ENCODE peak calls at places on chromosomes 13 and 19, in six cellular contexts. One of them, this sample, is unnamed.

GRCh38 chr13:94056362-94056990 is 423.0 kb downstream of the DCT start:
- DNase-seq in stimulated activated CD4-positive, alpha-beta T cell treated with anti-CD3 and anti-CD28 coated beads, Interleukin-15, amount 100 ng/mL, for 1 hour: no peak
- DNase-seq in T-cell: no peak
- DNase-seq in T-helper 1 cell: no peak
- DNase-seq in stimulated activated CD8-positive, alpha-beta memory T cell treated with anti-CD3 and anti-CD28 coated beads, Interleukin-7, amount 100 ng/mL, for 1 hour: no peak
- DNase-seq in naive thymus-derived CD8-positive, alpha-beta T cell: no peak
- DNase-seq in this sample: no peak

GRCh38 chr19:35109395-35110112 is 6.1 kb upstream of the FXYD3 start:
- DNase-seq in T-cell: no peak
- DNase-seq in naive thymus-derived CD8-positive, alpha-beta T cell: no peak
- DNase-seq in stimulated activated CD4-positive, alpha-beta T cell treated with anti-CD3 and anti-CD28 coated beads, Interleukin-15, amount 100 ng/mL, for 1 hour: no peak
- DNase-seq in stimulated activated CD8-positive, alpha-beta memory T cell treated with anti-CD3 and anti-CD28 coated beads, Interleukin-7, amount 100 ng/mL, for 1 hour: no peak
- DNase-seq in T-helper 1 cell: no peak
- DNase-seq in this sample: no peak

GRCh38 chr19:33700408-33700757 is 78.6 kb downstream of the CHST8 start:
- DNase-seq in stimulated activated CD4-positive, alpha-beta T cell treated with anti-CD3 and anti-CD28 coated beads, Interleukin-15, amount 100 ng/mL, for 1 hour: no peak
- DNase-seq in stimulated activated CD8-positive, alpha-beta memory T cell treated with anti-CD3 and anti-CD28 coated beads, Interleukin-7, amount 100 ng/mL, for 1 hour: no peak
- DNase-seq in T-helper 1 cell: no peak
- DNase-seq in T-cell: no peak
- DNase-seq in naive thymus-derived CD8-positive, alpha-beta T cell: no peak
- DNase-seq in this sample: no peak

GRCh38 chr19:57633832-57634131 is 814 bp downstream of the ZNF211 start:
- DNase-seq in T-helper 1 cell: no peak
- DNase-seq in T-cell: no peak
- DNase-seq in stimulated activated CD8-positive, alpha-beta memory T cell treated with anti-CD3 and anti-CD28 coated beads, Interleukin-7, amount 100 ng/mL, for 1 hour: no peak
- DNase-seq in stimulated activated CD4-positive, alpha-beta T cell treated with anti-CD3 and anti-CD28 coated beads, Interleukin-15, amount 100 ng/mL, for 1 hour: no peak
- DNase-seq in naive thymus-derived CD8-positive, alpha-beta T cell: no peak
- DNase-seq in this sample: no peak

GRCh38 chr19:9054768-9055167 is 32.1 kb upstream of the OR1M1 start:
- DNase-seq in stimulated activated CD4-positive, alpha-beta T cell treated with anti-CD3 and anti-CD28 coated beads, Interleukin-15, amount 100 ng/mL, for 1 hour: no peak
- DNase-seq in T-helper 1 cell: no peak
- DNase-seq in T-cell: no peak
- DNase-seq in naive thymus-derived CD8-positive, alpha-beta T cell: no peak
- DNase-seq in stimulated activated CD8-positive, alpha-beta memory T cell treated with anti-CD3 and anti-CD28 coated beads, Interleukin-7, amount 100 ng/mL, for 1 hour: no peak
- DNase-seq in this sample: no peak

GRCh38 chr19:12867120-12868099 is 13.8 kb downstream of the DNASE2 start:
- DNase-seq in T-helper 1 cell: peak; percentile 52
- DNase-seq in naive thymus-derived CD8-positive, alpha-beta T cell: peak; percentile 73
- DNase-seq in T-cell: peak; percentile 51
- DNase-seq in stimulated activated CD4-positive, alpha-beta T cell treated with anti-CD3 and anti-CD28 coated beads, Interleukin-15, amount 100 ng/mL, for 1 hour: peak; percentile 65
- DNase-seq in stimulated activated CD8-positive, alpha-beta memory T cell treated with anti-CD3 and anti-CD28 coated beads, Interleukin-7, amount 100 ng/mL, for 1 hour: peak; percentile 54
- DNase-seq in this sample: peak; percentile 45

GRCh38 chr13:109684836-109685602 is 101.4 kb downstream of the IRS2 start:
- DNase-seq in stimulated activated CD8-positive, alpha-beta memory T cell treated with anti-CD3 and anti-CD28 coated beads, Interleukin-7, amount 100 ng/mL, for 1 hour: no peak
- DNase-seq in T-cell: no peak
- DNase-seq in naive thymus-derived CD8-positive, alpha-beta T cell: no peak
- DNase-seq in stimulated activated CD4-positive, alpha-beta T cell treated with anti-CD3 and anti-CD28 coated beads, Interleukin-15, amount 100 ng/mL, for 1 hour: no peak
- DNase-seq in T-helper 1 cell: no peak
- DNase-seq in this sample: peak; percentile 85

GRCh38 chr13:98842074-98842473 is 89.6 kb upstream of the SLC15A1 start:
- DNase-seq in naive thymus-derived CD8-positive, alpha-beta T cell: no peak
- DNase-seq in stimulated activated CD4-positive, alpha-beta T cell treated with anti-CD3 and anti-CD28 coated beads, Interleukin-15, amount 100 ng/mL, for 1 hour: no peak
- DNase-seq in T-helper 1 cell: no peak
- DNase-seq in T-cell: no peak
- DNase-seq in stimulated activated CD8-positive, alpha-beta memory T cell treated with anti-CD3 and anti-CD28 coated beads, Interleukin-7, amount 100 ng/mL, for 1 hour: no peak
- DNase-seq in this sample: no peak

GRCh38 chr19:48239582-48240141 is 16.1 kb downstream of the CARD8 start:
- DNase-seq in naive thymus-derived CD8-positive, alpha-beta T cell: no peak
- DNase-seq in stimulated activated CD4-positive, alpha-beta T cell treated with anti-CD3 and anti-CD28 coated beads, Interleukin-15, amount 100 ng/mL, for 1 hour: no peak
- DNase-seq in T-cell: no peak
- DNase-seq in T-helper 1 cell: no peak
- DNase-seq in stimulated activated CD8-positive, alpha-beta memory T cell treated with anti-CD3 and anti-CD28 coated beads, Interleukin-7, amount 100 ng/mL, for 1 hour: no peak
- DNase-seq in this sample: peak; percentile 30

GRCh38 chr19:51783373-51783772 is 11.6 kb upstream of the FPR3 start:
- DNase-seq in T-helper 1 cell: no peak
- DNase-seq in T-cell: no peak
- DNase-seq in stimulated activated CD4-positive, alpha-beta T cell treated with anti-CD3 and anti-CD28 coated beads, Interleukin-15, amount 100 ng/mL, for 1 hour: no peak
- DNase-seq in stimulated activated CD8-positive, alpha-beta memory T cell treated with anti-CD3 and anti-CD28 coated beads, Interleukin-7, amount 100 ng/mL, for 1 hour: no peak
- DNase-seq in naive thymus-derived CD8-positive, alpha-beta T cell: no peak
- DNase-seq in this sample: peak; percentile 38

GRCh38 chr19:35756373-35757230 is at the start of gene HSPB6:
- DNase-seq in stimulated activated CD8-positive, alpha-beta memory T cell treated with anti-CD3 and anti-CD28 coated beads, Interleukin-7, amount 100 ng/mL, for 1 hour: no peak
- DNase-seq in T-helper 1 cell: no peak
- DNase-seq in T-cell: no peak
- DNase-seq in naive thymus-derived CD8-positive, alpha-beta T cell: no peak
- DNase-seq in stimulated activated CD4-positive, alpha-beta T cell treated with anti-CD3 and anti-CD28 coated beads, Interleukin-15, amount 100 ng/mL, for 1 hour: no peak
- DNase-seq in this sample: peak; percentile 84

GRCh38 chr13:113534236-113534860 is 43.8 kb upstream of the DCUN1D2 start:
- DNase-seq in naive thymus-derived CD8-positive, alpha-beta T cell: no peak
- DNase-seq in stimulated activated CD8-positive, alpha-beta memory T cell treated with anti-CD3 and anti-CD28 coated beads, Interleukin-7, amount 100 ng/mL, for 1 hour: no peak
- DNase-seq in T-cell: no peak
- DNase-seq in T-helper 1 cell: no peak
- DNase-seq in stimulated activated CD4-positive, alpha-beta T cell treated with anti-CD3 and anti-CD28 coated beads, Interleukin-15, amount 100 ng/mL, for 1 hour: no peak
- DNase-seq in this sample: no peak

GRCh38 chr13:46010148-46010547 is 42.4 kb downstream of the ZC3H13 start:
- DNase-seq in naive thymus-derived CD8-positive, alpha-beta T cell: no peak
- DNase-seq in T-cell: no peak
- DNase-seq in T-helper 1 cell: no peak
- DNase-seq in stimulated activated CD4-positive, alpha-beta T cell treated with anti-CD3 and anti-CD28 coated beads, Interleukin-15, amount 100 ng/mL, for 1 hour: no peak
- DNase-seq in stimulated activated CD8-positive, alpha-beta memory T cell treated with anti-CD3 and anti-CD28 coated beads, Interleukin-7, amount 100 ng/mL, for 1 hour: no peak
- DNase-seq in this sample: peak; percentile 17

GRCh38 chr19:32318884-32319520 is 26.4 kb upstream of the ZNF507 start:
- DNase-seq in naive thymus-derived CD8-positive, alpha-beta T cell: no peak
- DNase-seq in stimulated activated CD4-positive, alpha-beta T cell treated with anti-CD3 and anti-CD28 coated beads, Interleukin-15, amount 100 ng/mL, for 1 hour: no peak
- DNase-seq in T-cell: no peak
- DNase-seq in stimulated activated CD8-positive, alpha-beta memory T cell treated with anti-CD3 and anti-CD28 coated beads, Interleukin-7, amount 100 ng/mL, for 1 hour: no peak
- DNase-seq in T-helper 1 cell: no peak
- DNase-seq in this sample: no peak

GRCh38 chr13:36887758-36888521 is 32.1 kb downstream of the SMAD9 start:
- DNase-seq in naive thymus-derived CD8-positive, alpha-beta T cell: no peak
- DNase-seq in T-cell: no peak
- DNase-seq in T-helper 1 cell: no peak
- DNase-seq in stimulated activated CD4-positive, alpha-beta T cell treated with anti-CD3 and anti-CD28 coated beads, Interleukin-15, amount 100 ng/mL, for 1 hour: no peak
- DNase-seq in stimulated activated CD8-positive, alpha-beta memory T cell treated with anti-CD3 and anti-CD28 coated beads, Interleukin-7, amount 100 ng/mL, for 1 hour: no peak
- DNase-seq in this sample: no peak

GRCh38 chr19:50465986-50466771 is 10.1 kb upstream of the EMC10 start:
- DNase-seq in naive thymus-derived CD8-positive, alpha-beta T cell: no peak
- DNase-seq in T-helper 1 cell: no peak
- DNase-seq in T-cell: no peak
- DNase-seq in stimulated activated CD4-positive, alpha-beta T cell treated with anti-CD3 and anti-CD28 coated beads, Interleukin-15, amount 100 ng/mL, for 1 hour: no peak
- DNase-seq in stimulated activated CD8-positive, alpha-beta memory T cell treated with anti-CD3 and anti-CD28 coated beads, Interleukin-7, amount 100 ng/mL, for 1 hour: no peak
- DNase-seq in this sample: no peak

GRCh38 chr19:32010071-32010470 is 335.3 kb upstream of the ZNF507 start:
- DNase-seq in stimulated activated CD4-positive, alpha-beta T cell treated with anti-CD3 and anti-CD28 coated beads, Interleukin-15, amount 100 ng/mL, for 1 hour: no peak
- DNase-seq in stimulated activated CD8-positive, alpha-beta memory T cell treated with anti-CD3 and anti-CD28 coated beads, Interleukin-7, amount 100 ng/mL, for 1 hour: no peak
- DNase-seq in T-helper 1 cell: no peak
- DNase-seq in naive thymus-derived CD8-positive, alpha-beta T cell: no peak
- DNase-seq in T-cell: no peak
- DNase-seq in this sample: no peak

GRCh38 chr13:22883961-22884360 is 296.8 kb upstream of the SGCG start:
- DNase-seq in stimulated activated CD4-positive, alpha-beta T cell treated with anti-CD3 and anti-CD28 coated beads, Interleukin-15, amount 100 ng/mL, for 1 hour: no peak
- DNase-seq in naive thymus-derived CD8-positive, alpha-beta T cell: no peak
- DNase-seq in T-cell: no peak
- DNase-seq in T-helper 1 cell: no peak
- DNase-seq in stimulated activated CD8-positive, alpha-beta memory T cell treated with anti-CD3 and anti-CD28 coated beads, Interleukin-7, amount 100 ng/mL, for 1 hour: no peak
- DNase-seq in this sample: no peak

GRCh38 chr13:110841846-110842245 is 73.0 kb downstream of the ANKRD10 start:
- DNase-seq in stimulated activated CD8-positive, alpha-beta memory T cell treated with anti-CD3 and anti-CD28 coated beads, Interleukin-7, amount 100 ng/mL, for 1 hour: no peak
- DNase-seq in naive thymus-derived CD8-positive, alpha-beta T cell: no peak
- DNase-seq in T-helper 1 cell: no peak
- DNase-seq in stimulated activated CD4-positive, alpha-beta T cell treated with anti-CD3 and anti-CD28 coated beads, Interleukin-15, amount 100 ng/mL, for 1 hour: no peak
- DNase-seq in T-cell: no peak
- DNase-seq in this sample: peak; percentile 4

GRCh38 chr19:6047741-6048231 is 62.5 kb downstream of the RFX2 start:
- DNase-seq in stimulated activated CD8-positive, alpha-beta memory T cell treated with anti-CD3 and anti-CD28 coated beads, Interleukin-7, amount 100 ng/mL, for 1 hour: no peak
- DNase-seq in T-cell: no peak
- DNase-seq in T-helper 1 cell: no peak
- DNase-seq in stimulated activated CD4-positive, alpha-beta T cell treated with anti-CD3 and anti-CD28 coated beads, Interleukin-15, amount 100 ng/mL, for 1 hour: no peak
- DNase-seq in naive thymus-derived CD8-positive, alpha-beta T cell: no peak
- DNase-seq in this sample: peak; percentile 46

GRCh38 chr19:36973844-36974195 is 57.7 kb downstream of the ZNF568 start:
- DNase-seq in stimulated activated CD4-positive, alpha-beta T cell treated with anti-CD3 and anti-CD28 coated beads, Interleukin-15, amount 100 ng/mL, for 1 hour: no peak
- DNase-seq in T-helper 1 cell: no peak
- DNase-seq in naive thymus-derived CD8-positive, alpha-beta T cell: no peak
- DNase-seq in stimulated activated CD8-positive, alpha-beta memory T cell treated with anti-CD3 and anti-CD28 coated beads, Interleukin-7, amount 100 ng/mL, for 1 hour: no peak
- DNase-seq in T-cell: no peak
- DNase-seq in this sample: no peak

GRCh38 chr13:37492741-37493514 is 105.6 kb downstream of the POSTN start:
- DNase-seq in T-cell: no peak
- DNase-seq in T-helper 1 cell: no peak
- DNase-seq in stimulated activated CD4-positive, alpha-beta T cell treated with anti-CD3 and anti-CD28 coated beads, Interleukin-15, amount 100 ng/mL, for 1 hour: no peak
- DNase-seq in naive thymus-derived CD8-positive, alpha-beta T cell: no peak
- DNase-seq in stimulated activated CD8-positive, alpha-beta memory T cell treated with anti-CD3 and anti-CD28 coated beads, Interleukin-7, amount 100 ng/mL, for 1 hour: no peak
- DNase-seq in this sample: peak; percentile 69

GRCh38 chr13:41006296-41006695 is 12.8 kb downstream of the ELF1 start:
- DNase-seq in stimulated activated CD4-positive, alpha-beta T cell treated with anti-CD3 and anti-CD28 coated beads, Interleukin-15, amount 100 ng/mL, for 1 hour: no peak
- DNase-seq in T-helper 1 cell: no peak
- DNase-seq in stimulated activated CD8-positive, alpha-beta memory T cell treated with anti-CD3 and anti-CD28 coated beads, Interleukin-7, amount 100 ng/mL, for 1 hour: no peak
- DNase-seq in naive thymus-derived CD8-positive, alpha-beta T cell: no peak
- DNase-seq in T-cell: no peak
- DNase-seq in this sample: no peak

GRCh38 chr19:15222738-15223648 is 9.3 kb downstream of the EPHX3 start:
- DNase-seq in T-helper 1 cell: peak; percentile 47
- DNase-seq in stimulated activated CD8-positive, alpha-beta memory T cell treated with anti-CD3 and anti-CD28 coated beads, Interleukin-7, amount 100 ng/mL, for 1 hour: peak; percentile 43
- DNase-seq in naive thymus-derived CD8-positive, alpha-beta T cell: peak; percentile 69
- DNase-seq in T-cell: peak; percentile 74
- DNase-seq in stimulated activated CD4-positive, alpha-beta T cell treated with anti-CD3 and anti-CD28 coated beads, Interleukin-15, amount 100 ng/mL, for 1 hour: peak; percentile 56
- DNase-seq in this sample: peak; percentile 93

GRCh38 chr19:48654299-48655059 is 8.5 kb upstream of the CA11 start:
- DNase-seq in T-cell: no peak
- DNase-seq in stimulated activated CD4-positive, alpha-beta T cell treated with anti-CD3 and anti-CD28 coated beads, Interleukin-15, amount 100 ng/mL, for 1 hour: no peak
- DNase-seq in T-helper 1 cell: no peak
- DNase-seq in stimulated activated CD8-positive, alpha-beta memory T cell treated with anti-CD3 and anti-CD28 coated beads, Interleukin-7, amount 100 ng/mL, for 1 hour: no peak
- DNase-seq in naive thymus-derived CD8-positive, alpha-beta T cell: no peak
- DNase-seq in this sample: no peak

GRCh38 chr19:56837892-56838679 is 2.4 kb downstream of the PEG3 start:
- DNase-seq in naive thymus-derived CD8-positive, alpha-beta T cell: no peak
- DNase-seq in stimulated activated CD8-positive, alpha-beta memory T cell treated with anti-CD3 and anti-CD28 coated beads, Interleukin-7, amount 100 ng/mL, for 1 hour: no peak
- DNase-seq in T-cell: no peak
- DNase-seq in stimulated activated CD4-positive, alpha-beta T cell treated with anti-CD3 and anti-CD28 coated beads, Interleukin-15, amount 100 ng/mL, for 1 hour: no peak
- DNase-seq in T-helper 1 cell: no peak
- DNase-seq in this sample: peak; percentile 39

GRCh38 chr19:19652482-19653295 is 9.2 kb upstream of the GMIP start:
- DNase-seq in naive thymus-derived CD8-positive, alpha-beta T cell: no peak
- DNase-seq in stimulated activated CD8-positive, alpha-beta memory T cell treated with anti-CD3 and anti-CD28 coated beads, Interleukin-7, amount 100 ng/mL, for 1 hour: no peak
- DNase-seq in stimulated activated CD4-positive, alpha-beta T cell treated with anti-CD3 and anti-CD28 coated beads, Interleukin-15, amount 100 ng/mL, for 1 hour: no peak
- DNase-seq in T-cell: no peak
- DNase-seq in T-helper 1 cell: no peak
- DNase-seq in this sample: peak; percentile 44

GRCh38 chr13:44493213-44493812 is 82.8 kb downstream of the TSC22D1 start:
- DNase-seq in T-cell: no peak
- DNase-seq in stimulated activated CD8-positive, alpha-beta memory T cell treated with anti-CD3 and anti-CD28 coated beads, Interleukin-7, amount 100 ng/mL, for 1 hour: no peak
- DNase-seq in stimulated activated CD4-positive, alpha-beta T cell treated with anti-CD3 and anti-CD28 coated beads, Interleukin-15, amount 100 ng/mL, for 1 hour: no peak
- DNase-seq in naive thymus-derived CD8-positive, alpha-beta T cell: no peak
- DNase-seq in T-helper 1 cell: no peak
- DNase-seq in this sample: no peak

GRCh38 chr13:27744861-27745260 is 47.4 kb upstream of the GSX1 start:
- DNase-seq in T-helper 1 cell: no peak
- DNase-seq in T-cell: no peak
- DNase-seq in naive thymus-derived CD8-positive, alpha-beta T cell: no peak
- DNase-seq in stimulated activated CD4-positive, alpha-beta T cell treated with anti-CD3 and anti-CD28 coated beads, Interleukin-15, amount 100 ng/mL, for 1 hour: no peak
- DNase-seq in stimulated activated CD8-positive, alpha-beta memory T cell treated with anti-CD3 and anti-CD28 coated beads, Interleukin-7, amount 100 ng/mL, for 1 hour: no peak
- DNase-seq in this sample: no peak

GRCh38 chr13:61880576-61881283 is 465.1 kb upstream of the PCDH20 start:
- DNase-seq in naive thymus-derived CD8-positive, alpha-beta T cell: no peak
- DNase-seq in T-helper 1 cell: no peak
- DNase-seq in stimulated activated CD8-positive, alpha-beta memory T cell treated with anti-CD3 and anti-CD28 coated beads, Interleukin-7, amount 100 ng/mL, for 1 hour: no peak
- DNase-seq in stimulated activated CD4-positive, alpha-beta T cell treated with anti-CD3 and anti-CD28 coated beads, Interleukin-15, amount 100 ng/mL, for 1 hour: no peak
- DNase-seq in T-cell: no peak
- DNase-seq in this sample: peak; percentile 3

GRCh38 chr19:46955114-46955812 is 64.4 kb upstream of the NPAS1 start:
- DNase-seq in T-cell: peak; percentile 14
- DNase-seq in stimulated activated CD8-positive, alpha-beta memory T cell treated with anti-CD3 and anti-CD28 coated beads, Interleukin-7, amount 100 ng/mL, for 1 hour: no peak
- DNase-seq in stimulated activated CD4-positive, alpha-beta T cell treated with anti-CD3 and anti-CD28 coated beads, Interleukin-15, amount 100 ng/mL, for 1 hour: no peak
- DNase-seq in naive thymus-derived CD8-positive, alpha-beta T cell: no peak
- DNase-seq in T-helper 1 cell: no peak
- DNase-seq in this sample: peak; percentile 41

GRCh38 chr13:50955807-50956206 is 46.2 kb downstream of the RNASEH2B start:
- DNase-seq in stimulated activated CD8-positive, alpha-beta memory T cell treated with anti-CD3 and anti-CD28 coated beads, Interleukin-7, amount 100 ng/mL, for 1 hour: no peak
- DNase-seq in naive thymus-derived CD8-positive, alpha-beta T cell: no peak
- DNase-seq in T-cell: no peak
- DNase-seq in stimulated activated CD4-positive, alpha-beta T cell treated with anti-CD3 and anti-CD28 coated beads, Interleukin-15, amount 100 ng/mL, for 1 hour: no peak
- DNase-seq in T-helper 1 cell: no peak
- DNase-seq in this sample: no peak

GRCh38 chr13:89097994-89098393 is 1426.8 kb downstream of the SLITRK5 start:
- DNase-seq in stimulated activated CD4-positive, alpha-beta T cell treated with anti-CD3 and anti-CD28 coated beads, Interleukin-15, amount 100 ng/mL, for 1 hour: no peak
- DNase-seq in stimulated activated CD8-positive, alpha-beta memory T cell treated with anti-CD3 and anti-CD28 coated beads, Interleukin-7, amount 100 ng/mL, for 1 hour: no peak
- DNase-seq in T-cell: no peak
- DNase-seq in T-helper 1 cell: no peak
- DNase-seq in naive thymus-derived CD8-positive, alpha-beta T cell: no peak
- DNase-seq in this sample: no peak

This sample was measured in fibroblast of mammary gland.